ENCODE peak calls at places on chromosomes 11 and 22, in four cellular contexts. Y is GM12878, G is H1, Q is HepG2. E is an unnamed sample.

GRCh38 chr22:39530692-39531331 is 1.7 kb downstream of the RPS19BP1 start:
- DNase-seq in Y (no peak), Q (peak), G (no peak), E (no peak)

GRCh38 chr22:35544189-35544588 is 3.6 kb downstream of the RASD2 start:
- DNase-seq in Y (no peak), Q (no peak), G (no peak), E (no peak)

GRCh38 chr11:65624931-65625627 is 9.5 kb downstream of the PCNX3 start:
- DNase-seq in Q (no peak), Y (no peak), G (no peak), E (no peak)

GRCh38 chr22:50180727-50181521 is 4.8 kb upstream of the TRABD start:
- DNase-seq in Y (no peak), G (no peak), Q (no peak), E (no peak)

GRCh38 chr11:43870981-43871550 is 9.6 kb upstream of the ALKBH3 start:
- DNase-seq in Q (no peak), G (no peak), Y (no peak), E (no peak)

GRCh38 chr22:29773233-29773632 is 6.1 kb downstream of the UQCR10 start:
- DNase-seq in Q (no peak), G (no peak), Y (no peak), E (no peak)

GRCh38 chr22:43869799-43870198 is 7.5 kb upstream of the SULT4A1 start:
- DNase-seq in G (no peak), Q (no peak), Y (no peak), E (no peak)

GRCh38 chr22:37187552-37187890 is 526 bp downstream of the C1QTNF6 start:
- DNase-seq in Q (no peak), Y (no peak), G (no peak), E (no peak)

GRCh38 chr11:6258141-6258540 is 1.5 kb upstream of the CCKBR start:
- DNase-seq in Q (no peak), Y (no peak), G (no peak), E (no peak)

DNA sequence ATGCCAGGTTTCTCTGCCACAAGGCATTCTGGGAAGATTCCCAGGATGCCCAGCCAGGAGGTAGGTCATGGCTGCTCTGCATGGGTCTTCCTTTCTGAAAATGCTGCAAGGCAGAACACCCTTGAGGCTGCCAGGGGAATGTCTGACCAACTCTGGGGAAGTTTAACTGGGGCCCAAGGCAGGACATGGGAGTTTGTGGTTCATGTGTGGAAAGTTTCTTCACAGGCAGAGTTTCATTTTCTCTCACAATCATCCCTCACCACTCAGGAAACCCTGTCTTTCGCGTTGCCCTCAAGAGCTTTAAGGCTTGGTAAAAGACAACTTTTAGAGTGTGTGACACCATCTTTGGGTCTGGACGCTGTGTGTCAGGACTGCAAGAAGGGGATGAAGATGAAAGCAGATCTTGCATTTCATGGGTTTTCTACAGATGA is 133.4 kb downstream of the CD44 start:
- DNase-seq in Y (peak), Q (no peak), G (no peak), E (no peak)
- TF ChIP-seq YY1 in Y (peak), Q (no peak), G (no peak), E (no peak)

GRCh38 chr11:8867856-8868705 is 42.9 kb upstream of the AKIP1 start:
- DNase-seq in Q (peak), Y (no peak), G (no peak), E (no peak)
- TF ChIP-seq SUZ12 in Q (no peak), Y (no peak), G (no peak), E (no peak)

GRCh38 chr22:46389081-46389480 is 53.6 kb downstream of the TRMU start:
- DNase-seq in Y (no peak), Q (no peak), G (no peak), E (no peak)

GRCh38 chr22:46392137-46392844 is 56.8 kb downstream of the TRMU start:
- DNase-seq in Q (no peak), Y (no peak), G (no peak), E (no peak)

GRCh38 chr22:46390105-46390651 is 54.7 kb downstream of the TRMU start:
- DNase-seq in Q (no peak), Y (no peak), G (no peak), E (no peak)

GRCh38 chr22:46391486-46392136 is 56.1 kb downstream of the TRMU start:
- DNase-seq in Y (no peak), G (no peak), Q (no peak), E (no peak)

DNA sequence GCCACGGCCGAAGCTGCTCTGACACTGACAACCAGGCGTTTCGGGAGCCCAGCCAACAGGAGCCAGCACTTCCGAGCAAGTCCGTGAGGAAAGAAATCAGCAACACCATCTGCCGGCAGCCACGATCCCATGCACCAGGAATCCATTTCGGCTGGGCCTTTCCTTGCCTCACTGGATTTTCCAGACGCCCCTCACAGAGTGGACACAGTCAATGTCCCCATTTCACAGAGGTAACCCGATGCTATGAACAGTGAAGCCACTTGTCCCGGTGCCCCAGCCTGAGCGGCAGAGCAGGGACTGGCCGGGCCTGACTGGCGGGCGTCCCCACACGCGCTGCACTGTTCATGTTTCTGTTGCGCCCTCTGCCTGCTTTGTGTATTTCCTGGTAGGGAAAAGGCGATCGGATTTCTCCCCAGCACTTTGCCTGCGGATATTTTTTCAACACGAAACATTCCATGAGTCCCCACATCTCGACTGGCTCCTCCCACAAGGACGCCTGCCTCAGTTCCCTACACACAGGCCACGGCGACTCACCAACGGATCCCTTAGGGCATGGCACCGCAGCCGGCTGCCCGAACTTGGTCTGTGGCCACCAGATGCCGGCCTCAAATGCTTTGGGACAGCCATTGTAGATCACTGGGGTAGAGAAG is 55.3 kb downstream of the TRMU start:
- DNase-seq in Q (peak), G (no peak), Y (no peak), E (no peak)
- TF ChIP-seq ZNF274 in Q (no peak), G (no peak), Y (no peak), E (no peak)

GRCh38 chr11:102832612-102833011 is 10.8 kb downstream of the MMP3 start:
- DNase-seq in Y (no peak), G (no peak), Q (no peak), E (no peak)

GRCh38 chr11:102831709-102832492 is 11.5 kb downstream of the MMP3 start:
- DNase-seq in Q (peak), Y (no peak), G (no peak), E (no peak)

GRCh38 chr11:102831128-102831708 is 12.2 kb downstream of the MMP3 start:
- DNase-seq in G (peak), Q (peak), Y (no peak), E (no peak)

GRCh38 chr11:102830328-102830727 is 13.1 kb downstream of the MMP3 start:
- DNase-seq in Y (no peak), G (no peak), Q (no peak), E (no peak)

DNA sequence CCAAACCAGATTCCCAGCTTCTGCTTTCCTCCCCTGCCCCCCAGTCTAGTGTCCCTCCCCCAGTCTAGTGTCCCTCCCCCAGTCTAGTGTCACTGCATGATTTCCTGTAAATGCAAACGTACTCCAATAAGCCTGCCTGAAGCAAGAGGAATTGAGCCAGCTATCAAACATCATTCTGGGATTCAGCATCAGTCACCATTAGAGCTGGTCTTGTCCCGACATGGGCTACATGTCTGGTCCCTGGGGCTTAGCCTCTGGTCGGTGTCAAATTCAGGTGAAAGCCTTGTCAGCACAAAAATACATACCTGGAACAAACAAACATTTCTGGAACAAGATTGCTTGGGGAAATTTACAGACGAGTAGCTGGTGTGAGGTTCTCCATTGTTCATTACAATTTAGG is 13.7 kb downstream of the MMP3 start:
- DNase-seq in G (no peak), Q (no peak), Y (no peak), E (no peak)
- TF ChIP-seq YY1 in G (no peak), Q (no peak), Y (no peak), E (no peak)

GRCh38 chr22:30930228-30930627 is 38.3 kb downstream of the MORC2 start:
- DNase-seq in G (no peak), Q (no peak), Y (no peak), E (no peak)

GRCh38 chr22:30928401-30928800 is 40.2 kb downstream of the MORC2 start:
- DNase-seq in Y (no peak), Q (no peak), G (no peak), E (no peak)

GRCh38 chr22:30926706-30927105 is 41.9 kb downstream of the MORC2 start:
- DNase-seq in Y (no peak), G (no peak), Q (no peak), E (no peak)

GRCh38 chr22:30925667-30926066 is 42.9 kb downstream of the MORC2 start:
- DNase-seq in Y (no peak), G (no peak), Q (no peak), E (no peak)

DNA sequence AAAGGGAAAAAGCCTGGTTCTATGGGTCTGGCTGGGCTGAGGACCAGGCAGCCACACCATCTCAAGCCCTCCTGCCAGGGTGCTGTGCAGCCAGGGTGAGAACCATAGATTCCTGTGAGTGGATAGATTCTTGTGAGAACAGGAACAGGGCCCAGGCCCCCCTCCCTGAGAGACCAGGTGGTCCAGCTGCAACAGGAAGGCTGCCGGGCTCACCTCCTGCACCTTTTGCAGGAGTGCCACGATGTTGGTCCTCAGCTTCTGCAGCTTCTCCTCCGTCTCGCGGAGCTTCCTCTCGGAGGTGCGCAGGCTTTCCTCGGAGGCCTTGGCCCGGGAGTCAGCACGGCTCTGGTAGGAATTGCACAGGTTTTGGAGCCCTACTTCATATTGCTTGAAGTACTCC is 40.8 kb downstream of the MORC2 start:
- DNase-seq in G (no peak), Q (no peak), Y (no peak), E (no peak)
- TF ChIP-seq SUZ12 in G (no peak), Q (no peak), Y (no peak), E (no peak)

GRCh38 chr11:548700-549603 is 11.6 kb downstream of the LMNTD2 start:
- DNase-seq in Y (no peak), Q (no peak), G (no peak), E (no peak)
- TF ChIP-seq ZNF274 in Y (no peak), Q (no peak), G (no peak), E (no peak)

E was measured in NT2/D1.